ENCODE peak calls at places on chromosomes 6 and 20, in seven cellular contexts. S is stimulated activated naive CD8-positive, alpha-beta T cell treated with anti-CD3 and anti-CD28 coated beads, Interleukin-15, amount 100 ng/mL, for 72 hours; R is naive B cell; Y is left ventricle myocardium superior; B is ovary; Q is tibial artery; I is germinal center. J is an unnamed sample.

GRCh38 chr20:44765091-44765490 is 19.4 kb downstream of the KCNK15 start:
- DNase-seq in Q (no peak), Y (no peak), I (no peak), B (no peak), R (no peak), S (no peak), J (no peak)

GRCh38 chr6:83430606-83431544 is at the start of gene ME1:
- DNase-seq in B (peak; percentile 85), I (peak; percentile 9), Q (peak; percentile 80), Y (peak; percentile 86), S (peak; percentile 10), R (no peak), J (peak; percentile 92)

GRCh38 chr6:38632490-38632889 is 7.2 kb downstream of the BTBD9 start:
- DNase-seq in R (no peak), I (no peak), S (no peak), B (no peak), Q (no peak), Y (no peak), J (no peak)

GRCh38 chr20:30168025-30168799 is 1089.3 kb upstream of the DEFB115 start:
- DNase-seq in R (peak; percentile 2), Q (no peak), S (peak; percentile 45), I (no peak), B (no peak), Y (peak; percentile 25), J (no peak)

GRCh38 chr6:158374020-158374419 is 61.8 kb downstream of the TULP4 start:
- DNase-seq in Q (no peak), S (no peak), I (no peak), Y (no peak), R (no peak), B (no peak), J (no peak)

GRCh38 chr6:73285674-73286283 is 22.8 kb upstream of the KHDC1 start:
- DNase-seq in R (no peak), I (no peak), Y (no peak), B (no peak), Q (no peak), S (no peak), J (peak; percentile 78)

GRCh38 chr6:145352382-145353080 is 382.8 kb downstream of the EPM2A start:
- DNase-seq in S (no peak), B (no peak), R (no peak), I (no peak), Y (no peak), Q (no peak), J (no peak)

GRCh38 chr6:150395388-150396009 is 26.7 kb downstream of the IYD start:
- DNase-seq in Y (peak; percentile 34), R (peak; percentile 37), Q (peak; percentile 33), B (no peak), S (peak; percentile 40), I (peak; percentile 65), J (peak; percentile 24)

GRCh38 chr6:35385457-35386202 is 43.3 kb downstream of the PPARD start:
- DNase-seq in I (no peak), S (no peak), R (no peak), B (peak; percentile 71), Y (peak; percentile 40), Q (no peak), J (peak; percentile 47)

J was measured in foreskin fibroblast.